ENCODE peak calls at places on chromosome 13, in five cellular contexts. One of them, this sample, is unnamed.

GRCh38 chr13:113789167-113789566 is 30.1 kb downstream of the TMEM255B start:
- DNase-seq in suprapubic skin: no peak
- DNase-seq in nephron progenitor cell: no peak
- DNase-seq in keratinocyte: no peak
- DNase-seq in IMR-90: no peak
- DNase-seq in this sample: no peak

GRCh38 chr13:28552288-28552687 is 57.4 kb upstream of the FLT1 start:
- DNase-seq in IMR-90: no peak
- DNase-seq in suprapubic skin: no peak
- DNase-seq in keratinocyte: no peak
- DNase-seq in nephron progenitor cell: no peak
- DNase-seq in this sample: no peak

GRCh38 chr13:103009061-103009840 is 57.0 kb downstream of the SLC10A2 start:
- DNase-seq in IMR-90: no peak
- DNase-seq in keratinocyte: no peak
- DNase-seq in suprapubic skin: no peak
- DNase-seq in nephron progenitor cell: no peak
- DNase-seq in this sample: no peak

GRCh38 chr13:105327727-105328126 is 1207.7 kb downstream of the EFNB2 start:
- DNase-seq in IMR-90: peak
- DNase-seq in keratinocyte: no peak
- DNase-seq in nephron progenitor cell: no peak
- DNase-seq in suprapubic skin: no peak
- DNase-seq in this sample: no peak

GRCh38 chr13:99178636-99179035 is 22.0 kb upstream of the UBAC2 start:
- DNase-seq in nephron progenitor cell: no peak
- DNase-seq in suprapubic skin: no peak
- DNase-seq in IMR-90: no peak
- DNase-seq in keratinocyte: no peak
- DNase-seq in this sample: no peak

GRCh38 chr13:89465366-89465765 is 1794.2 kb downstream of the SLITRK5 start:
- DNase-seq in nephron progenitor cell: no peak
- DNase-seq in IMR-90: no peak
- DNase-seq in keratinocyte: peak
- DNase-seq in suprapubic skin: no peak
- DNase-seq in this sample: no peak

GRCh38 chr13:40148103-40148502 is 492.6 kb downstream of the COG6 start:
- DNase-seq in keratinocyte: no peak
- DNase-seq in nephron progenitor cell: no peak
- DNase-seq in suprapubic skin: no peak
- DNase-seq in IMR-90: no peak
- DNase-seq in this sample: no peak

GRCh38 chr13:76759877-76760276 is 126.3 kb downstream of the KCTD12 start:
- DNase-seq in IMR-90: peak
- DNase-seq in suprapubic skin: no peak
- DNase-seq in nephron progenitor cell: no peak
- DNase-seq in keratinocyte: no peak
- DNase-seq in this sample: no peak

GRCh38 chr13:66635526-66635925 is 594.6 kb downstream of the PCDH9 start:
- DNase-seq in nephron progenitor cell: no peak
- DNase-seq in keratinocyte: peak
- DNase-seq in suprapubic skin: no peak
- DNase-seq in IMR-90: peak
- DNase-seq in this sample: no peak

GRCh38 chr13:41111454-41111853 is 21.1 kb downstream of the KBTBD6 start:
- DNase-seq in IMR-90: peak
- DNase-seq in suprapubic skin: no peak
- DNase-seq in keratinocyte: no peak
- DNase-seq in nephron progenitor cell: no peak
- DNase-seq in this sample: no peak

GRCh38 chr13:41145136-41145908 is 12.7 kb upstream of the KBTBD6 start:
- DNase-seq in suprapubic skin: no peak
- DNase-seq in keratinocyte: no peak
- DNase-seq in IMR-90: peak
- DNase-seq in nephron progenitor cell: no peak
- DNase-seq in this sample: no peak

GRCh38 chr13:101631403-101631802 is 178.9 kb downstream of the ITGBL1 start:
- DNase-seq in suprapubic skin: no peak
- DNase-seq in IMR-90: no peak
- DNase-seq in nephron progenitor cell: no peak
- DNase-seq in keratinocyte: no peak
- DNase-seq in this sample: no peak

GRCh38 chr13:96860829-96861228 is 133.4 kb downstream of the OXGR1 start:
- DNase-seq in keratinocyte: no peak
- DNase-seq in suprapubic skin: no peak
- DNase-seq in IMR-90: no peak
- DNase-seq in nephron progenitor cell: no peak
- DNase-seq in this sample: no peak

GRCh38 chr13:24511019-24511823 is 1.4 kb downstream of the PARP4 start:
- DNase-seq in IMR-90: peak
- DNase-seq in keratinocyte: peak
- DNase-seq in suprapubic skin: no peak
- DNase-seq in nephron progenitor cell: no peak
- DNase-seq in this sample: no peak

GRCh38 chr13:100645382-100645781 is 29.2 kb downstream of the TMTC4 start:
- DNase-seq in nephron progenitor cell: no peak
- DNase-seq in IMR-90: no peak
- DNase-seq in keratinocyte: no peak
- DNase-seq in suprapubic skin: no peak
- DNase-seq in this sample: no peak

GRCh38 chr13:86757236-86757978 is 913.8 kb upstream of the SLITRK5 start:
- DNase-seq in keratinocyte: no peak
- DNase-seq in IMR-90: no peak
- DNase-seq in nephron progenitor cell: no peak
- DNase-seq in suprapubic skin: no peak
- DNase-seq in this sample: no peak

GRCh38 chr13:21316376-21316775 is 139.9 kb downstream of the MRPL57 start:
- DNase-seq in keratinocyte: no peak
- DNase-seq in suprapubic skin: no peak
- DNase-seq in IMR-90: no peak
- DNase-seq in nephron progenitor cell: no peak
- DNase-seq in this sample: no peak
- TF ChIP-seq CTCF in keratinocyte: no peak
- TF ChIP-seq CTCF in suprapubic skin: no peak
- TF ChIP-seq CTCF in IMR-90: no peak
- TF ChIP-seq CTCF in nephron progenitor cell: no peak
- TF ChIP-seq CTCF in this sample: no peak

GRCh38 chr13:30572859-30573275 is 44.9 kb upstream of the USPL1 start:
- DNase-seq in keratinocyte: no peak
- DNase-seq in nephron progenitor cell: no peak
- DNase-seq in IMR-90: peak
- DNase-seq in suprapubic skin: no peak
- DNase-seq in this sample: no peak
- TF ChIP-seq CTCF in keratinocyte: no peak
- TF ChIP-seq CTCF in nephron progenitor cell: no peak
- TF ChIP-seq CTCF in IMR-90: peak
- TF ChIP-seq CTCF in suprapubic skin: no peak
- TF ChIP-seq CTCF in this sample: peak

DNA sequence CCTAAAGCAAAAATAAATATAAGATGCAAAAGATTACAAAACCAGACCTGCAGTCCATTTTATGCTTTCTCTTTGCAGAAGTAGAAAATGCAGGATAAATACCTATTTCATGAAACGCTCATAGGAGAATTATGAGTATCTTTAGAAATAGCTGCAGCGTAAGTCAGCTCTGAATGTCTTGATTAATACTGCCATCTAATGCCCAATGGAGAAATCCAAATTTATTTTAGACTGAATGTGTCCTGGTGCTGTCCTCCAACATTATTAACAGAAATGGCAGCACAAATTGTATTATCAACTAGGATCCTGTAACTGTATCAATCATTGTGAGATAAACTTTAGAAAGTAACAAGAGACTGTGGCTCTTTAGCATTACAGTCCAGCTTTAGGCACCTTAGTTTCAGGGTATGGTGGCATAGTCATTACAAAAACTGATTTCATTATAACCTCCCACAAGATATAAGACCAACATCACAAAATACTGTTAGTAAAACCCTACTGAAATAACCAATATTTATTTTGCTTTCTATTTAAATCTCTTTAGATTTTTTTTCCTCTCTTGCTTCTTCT is 162.1 kb upstream of the MIR17HG start:
- DNase-seq in suprapubic skin: no peak
- DNase-seq in IMR-90: peak
- DNase-seq in keratinocyte: no peak
- DNase-seq in nephron progenitor cell: no peak
- DNase-seq in this sample: no peak
- TF ChIP-seq CTCF in suprapubic skin: no peak
- TF ChIP-seq CTCF in IMR-90: no peak
- TF ChIP-seq CTCF in keratinocyte: no peak
- TF ChIP-seq CTCF in nephron progenitor cell: peak
- TF ChIP-seq CTCF in this sample: peak

GRCh38 chr13:109166807-109167206 is 537.4 kb downstream of the MYO16 start:
- DNase-seq in suprapubic skin: no peak
- DNase-seq in keratinocyte: no peak
- DNase-seq in nephron progenitor cell: no peak
- DNase-seq in IMR-90: no peak
- DNase-seq in this sample: no peak

GRCh38 chr13:109175666-109176065 is 546.3 kb downstream of the MYO16 start:
- DNase-seq in nephron progenitor cell: no peak
- DNase-seq in keratinocyte: no peak
- DNase-seq in IMR-90: no peak
- DNase-seq in suprapubic skin: no peak
- DNase-seq in this sample: no peak

GRCh38 chr13:109172099-109172498 is 542.7 kb downstream of the MYO16 start:
- DNase-seq in suprapubic skin: no peak
- DNase-seq in nephron progenitor cell: no peak
- DNase-seq in keratinocyte: no peak
- DNase-seq in IMR-90: no peak
- DNase-seq in this sample: no peak
- TF ChIP-seq CTCF in suprapubic skin: no peak
- TF ChIP-seq CTCF in nephron progenitor cell: no peak
- TF ChIP-seq CTCF in keratinocyte: no peak
- TF ChIP-seq CTCF in IMR-90: no peak
- TF ChIP-seq CTCF in this sample: no peak

DNA sequence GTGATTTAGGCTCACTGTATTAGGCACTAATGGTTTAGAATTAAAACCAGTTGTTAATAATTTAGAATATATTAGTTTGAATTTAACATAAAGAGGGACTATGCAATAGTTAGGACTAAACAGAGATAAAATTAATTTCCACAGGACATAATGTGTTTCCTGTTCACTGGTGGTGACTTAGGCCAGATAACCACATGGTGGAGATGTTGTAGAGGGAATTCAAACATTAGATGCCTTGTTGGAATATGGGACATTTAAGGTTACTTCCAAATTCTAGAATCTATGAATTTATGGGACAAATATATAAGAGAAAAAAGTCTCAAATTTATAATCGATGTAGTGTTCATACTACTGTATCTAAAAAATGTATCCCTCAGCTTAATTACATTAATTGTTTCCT is 615.5 kb upstream of the KLHL1 start:
- DNase-seq in suprapubic skin: no peak
- DNase-seq in keratinocyte: no peak
- DNase-seq in IMR-90: no peak
- DNase-seq in nephron progenitor cell: no peak
- DNase-seq in this sample: no peak
- TF ChIP-seq CTCF in suprapubic skin: no peak
- TF ChIP-seq CTCF in keratinocyte: no peak
- TF ChIP-seq CTCF in IMR-90: no peak
- TF ChIP-seq CTCF in nephron progenitor cell: no peak
- TF ChIP-seq CTCF in this sample: peak

GRCh38 chr13:37960427-37960826 is 90.9 kb upstream of the TRPC4 start:
- DNase-seq in keratinocyte: no peak
- DNase-seq in suprapubic skin: no peak
- DNase-seq in nephron progenitor cell: no peak
- DNase-seq in IMR-90: peak
- DNase-seq in this sample: no peak
- TF ChIP-seq CTCF in keratinocyte: no peak
- TF ChIP-seq CTCF in suprapubic skin: no peak
- TF ChIP-seq CTCF in nephron progenitor cell: peak
- TF ChIP-seq CTCF in IMR-90: peak
- TF ChIP-seq CTCF in this sample: peak

This sample was measured in chondrocyte.